ENCODE peak calls at places on chromosomes 16 and 17, in four cellular contexts. U is T-helper 9 cell; L is stimulated activated CD4-positive, alpha-beta T cell treated with anti-CD3 and anti-CD28 coated beads, TNF-alpha, amount 100 ng/mL, for 48 hours; N is SHP77. V is an unnamed sample.

GRCh38 chr17:72514888-72515287 is 394.1 kb downstream of the SOX9 start:
- DNase-seq in U (no peak), L (no peak), N (no peak), V (no peak)

GRCh38 chr17:2835791-2836190 is 39.6 kb downstream of the RAP1GAP2 start:
- DNase-seq in U (no peak), L (no peak), N (no peak), V (no peak)

GRCh38 chr16:89104930-89105571 is 11.4 kb downstream of the ACSF3 start:
- DNase-seq in U (no peak), L (no peak), N (no peak), V (no peak)

GRCh38 chr17:57528084-57528451 is 217.0 kb downstream of the CCDC182 start:
- DNase-seq in U (no peak), L (no peak), N (no peak), V (no peak)

GRCh38 chr17:27975146-27976011 is 67.1 kb upstream of the NLK start:
- DNase-seq in U (no peak), L (no peak), N (no peak), V (no peak)

GRCh38 chr16:30949655-30950515 is 1.0 kb downstream of the ORAI3 start:
- DNase-seq in U (no peak), L (no peak), N (peak), V (no peak)

GRCh38 chr17:1779571-1780074 is 17.8 kb downstream of the SERPINF1 start:
- DNase-seq in U (no peak), L (no peak), N (no peak), V (no peak)

GRCh38 chr17:58789160-58789559 is 33.5 kb downstream of the PPM1E start:
- DNase-seq in U (no peak), L (no peak), N (no peak), V (no peak)

GRCh38 chr17:65109543-65109942 is 27.6 kb upstream of the RGS9 start:
- DNase-seq in U (no peak), L (no peak), N (no peak), V (no peak)

GRCh38 chr17:62703269-62703775 is 75.9 kb downstream of the MRC2 start:
- DNase-seq in U (no peak), L (no peak), N (no peak), V (no peak)

GRCh38 chr17:9371019-9371418 is 204.6 kb downstream of the STX8 start:
- DNase-seq in U (no peak), L (no peak), N (peak), V (no peak)

GRCh38 chr17:752620-753219 is 656 bp upstream of the GEMIN4 start:
- DNase-seq in U (no peak), L (peak), N (peak), V (no peak)

GRCh38 chr16:53094013-53094630 is 39.3 kb downstream of the CHD9 start:
- DNase-seq in U (peak), L (no peak), N (peak), V (no peak)

GRCh38 chr16:58684001-58684353 is 593 bp downstream of the SLC38A7 start:
- DNase-seq in U (no peak), L (no peak), N (no peak), V (no peak)

GRCh38 chr16:19680972-19681371 is 37.1 kb downstream of the KNOP1 start:
- DNase-seq in U (no peak), L (no peak), N (no peak), V (no peak)

GRCh38 chr16:76800196-76800595 is 390.8 kb upstream of the MON1B start:
- DNase-seq in U (no peak), L (no peak), N (no peak), V (no peak)

GRCh38 chr17:19762515-19762961 is 14.4 kb upstream of the ALDH3A1 start:
- DNase-seq in U (peak), L (peak), N (peak), V (peak)

GRCh38 chr17:22217135-22217534 is 524.8 kb downstream of the KCNJ18 start:
- DNase-seq in U (no peak), L (no peak), N (no peak), V (no peak)

GRCh38 chr16:89343501-89344291 is 126.2 kb downstream of the ZNF778 start:
- DNase-seq in U (no peak), L (no peak), N (no peak), V (no peak)

GRCh38 chr17:66938656-66939055 is 25.9 kb upstream of the CACNG4 start:
- DNase-seq in U (no peak), L (no peak), N (no peak), V (no peak)

GRCh38 chr17:73901661-73902415 is 257.6 kb upstream of the SDK2 start:
- DNase-seq in U (no peak), L (no peak), N (no peak), V (peak)

GRCh38 chr17:81173761-81174160 is 7.7 kb upstream of the AATK start:
- DNase-seq in U (no peak), L (no peak), N (no peak), V (no peak)

GRCh38 chr16:27326738-27327585 is 13.2 kb downstream of the IL4R start:
- DNase-seq in U (no peak), L (peak), N (no peak), V (no peak)

GRCh38 chr17:82866521-82867214 is 26.8 kb upstream of the ZNF750 start:
- DNase-seq in U (no peak), L (no peak), N (peak), V (no peak)

GRCh38 chr17:80277751-80278671 is 17.4 kb downstream of the RNF213 start:
- DNase-seq in U (no peak), L (no peak), N (no peak), V (no peak)

GRCh38 chr16:1727651-1728624 is 21.9 kb downstream of the MAPK8IP3 start:
- DNase-seq in U (no peak), L (no peak), N (no peak), V (no peak)

GRCh38 chr16:17470002-17470870 is 524 bp downstream of the XYLT1 start:
- DNase-seq in U (peak), L (no peak), N (no peak), V (no peak)

GRCh38 chr17:65324977-65325376 is 187.8 kb downstream of the RGS9 start:
- DNase-seq in U (no peak), L (no peak), N (no peak), V (no peak)

GRCh38 chr17:41718287-41718645 is 6.1 kb downstream of the GAST start:
- DNase-seq in U (no peak), L (no peak), N (no peak), V (no peak)

GRCh38 chr17:4584125-4584834 is at the start of gene SMTNL2:
- DNase-seq in U (no peak), L (no peak), N (no peak), V (no peak)

GRCh38 chr17:30812218-30813177 is 12.0 kb downstream of the CRLF3 start:
- DNase-seq in U (no peak), L (no peak), N (no peak), V (no peak)

V was measured in stimulated activated CD8-positive, alpha-beta memory T cell treated with anti-CD3 and anti-CD28 coated beads, Interleukin-2, amount 100 ng/mL, for 48 hours.